ENCODE peak calls at places on chromosome 5, in six cellular contexts. One of them, this sample, is unnamed.

GRCh38 chr5:122310886-122311285 is 1.2 kb upstream of the SNCAIP start:
- DNase-seq in SJSA1: no peak
- DNase-seq in suprapubic skin: no peak
- DNase-seq in fibroblast of lung: no peak
- DNase-seq in psoas muscle: no peak
- DNase-seq in aorta: peak
- DNase-seq in this sample: no peak

GRCh38 chr5:76782444-76782843 is 36.4 kb upstream of the F2RL1 start:
- DNase-seq in fibroblast of lung: peak
- DNase-seq in suprapubic skin: no peak
- DNase-seq in psoas muscle: no peak
- DNase-seq in SJSA1: no peak
- DNase-seq in aorta: no peak
- DNase-seq in this sample: no peak

GRCh38 chr5:67010684-67011409 is 185.8 kb downstream of the CD180 start:
- DNase-seq in SJSA1: peak
- DNase-seq in suprapubic skin: no peak
- DNase-seq in fibroblast of lung: peak
- DNase-seq in aorta: peak
- DNase-seq in psoas muscle: peak
- DNase-seq in this sample: peak

GRCh38 chr5:146565764-146566163 is 49.8 kb upstream of the GPR151 start:
- DNase-seq in psoas muscle: no peak
- DNase-seq in fibroblast of lung: peak
- DNase-seq in SJSA1: peak
- DNase-seq in aorta: no peak
- DNase-seq in suprapubic skin: no peak
- DNase-seq in this sample: peak

GRCh38 chr5:83494102-83494620 is 22.6 kb downstream of the VCAN start:
- DNase-seq in aorta: no peak
- DNase-seq in SJSA1: no peak
- DNase-seq in fibroblast of lung: no peak
- DNase-seq in suprapubic skin: no peak
- DNase-seq in psoas muscle: no peak
- DNase-seq in this sample: no peak

GRCh38 chr5:178244566-178244965 is 12.0 kb upstream of the PHYKPL start:
- DNase-seq in fibroblast of lung: no peak
- DNase-seq in psoas muscle: no peak
- DNase-seq in aorta: no peak
- DNase-seq in SJSA1: no peak
- DNase-seq in suprapubic skin: no peak
- DNase-seq in this sample: peak

GRCh38 chr5:147479949-147480348 is 29.9 kb downstream of the DPYSL3 start:
- DNase-seq in suprapubic skin: no peak
- DNase-seq in aorta: no peak
- DNase-seq in fibroblast of lung: peak
- DNase-seq in psoas muscle: no peak
- DNase-seq in SJSA1: no peak
- DNase-seq in this sample: no peak

GRCh38 chr5:149911031-149911430 is 33.6 kb downstream of the PDE6A start:
- DNase-seq in fibroblast of lung: no peak
- DNase-seq in aorta: no peak
- DNase-seq in SJSA1: no peak
- DNase-seq in suprapubic skin: no peak
- DNase-seq in psoas muscle: no peak
- DNase-seq in this sample: no peak

GRCh38 chr5:600551-601541 is 11.3 kb upstream of the CEP72 start:
- DNase-seq in suprapubic skin: peak
- DNase-seq in fibroblast of lung: no peak
- DNase-seq in SJSA1: no peak
- DNase-seq in aorta: no peak
- DNase-seq in psoas muscle: no peak
- DNase-seq in this sample: no peak

GRCh38 chr5:14665110-14665822 is 748 bp downstream of the OTULIN start:
- DNase-seq in aorta: peak
- DNase-seq in suprapubic skin: no peak
- DNase-seq in SJSA1: peak
- DNase-seq in fibroblast of lung: peak
- DNase-seq in psoas muscle: peak
- DNase-seq in this sample: no peak

GRCh38 chr5:154737667-154738320 is 17.4 kb upstream of the LARP1 start:
- DNase-seq in SJSA1: peak
- DNase-seq in fibroblast of lung: peak
- DNase-seq in suprapubic skin: peak
- DNase-seq in psoas muscle: no peak
- DNase-seq in aorta: no peak
- DNase-seq in this sample: no peak

GRCh38 chr5:6252581-6252980 is 125.8 kb downstream of the MED10 start:
- DNase-seq in SJSA1: no peak
- DNase-seq in suprapubic skin: no peak
- DNase-seq in psoas muscle: no peak
- DNase-seq in aorta: no peak
- DNase-seq in fibroblast of lung: no peak
- DNase-seq in this sample: no peak

GRCh38 chr5:93592866-93593265 is 9.8 kb downstream of the NR2F1 start:
- DNase-seq in fibroblast of lung: no peak
- DNase-seq in suprapubic skin: no peak
- DNase-seq in aorta: no peak
- DNase-seq in SJSA1: no peak
- DNase-seq in psoas muscle: no peak
- DNase-seq in this sample: no peak

GRCh38 chr5:145811834-145812625 is 23.1 kb downstream of the PRELID2 start:
- DNase-seq in fibroblast of lung: peak
- DNase-seq in aorta: no peak
- DNase-seq in psoas muscle: no peak
- DNase-seq in suprapubic skin: no peak
- DNase-seq in SJSA1: no peak
- DNase-seq in this sample: no peak

GRCh38 chr5:80372780-80373179 is 35.1 kb upstream of the ZFYVE16 start:
- DNase-seq in aorta: no peak
- DNase-seq in psoas muscle: no peak
- DNase-seq in SJSA1: no peak
- DNase-seq in suprapubic skin: no peak
- DNase-seq in fibroblast of lung: no peak
- DNase-seq in this sample: no peak

GRCh38 chr5:36928947-36929346 is 52.4 kb downstream of the NIPBL start:
- DNase-seq in aorta: no peak
- DNase-seq in fibroblast of lung: peak
- DNase-seq in SJSA1: peak
- DNase-seq in psoas muscle: no peak
- DNase-seq in suprapubic skin: no peak
- DNase-seq in this sample: peak

GRCh38 chr5:158013939-158014338 is 155.0 kb upstream of the CLINT1 start:
- DNase-seq in psoas muscle: no peak
- DNase-seq in aorta: peak
- DNase-seq in SJSA1: peak
- DNase-seq in fibroblast of lung: peak
- DNase-seq in suprapubic skin: no peak
- DNase-seq in this sample: peak

GRCh38 chr5:149161026-149161687 is 19.9 kb downstream of the ABLIM3 start:
- DNase-seq in aorta: no peak
- DNase-seq in fibroblast of lung: no peak
- DNase-seq in psoas muscle: peak
- DNase-seq in suprapubic skin: no peak
- DNase-seq in SJSA1: no peak
- DNase-seq in this sample: no peak

GRCh38 chr5:79865588-79865987 is 125.5 kb downstream of the MTX3 start:
- DNase-seq in suprapubic skin: no peak
- DNase-seq in aorta: no peak
- DNase-seq in SJSA1: no peak
- DNase-seq in psoas muscle: no peak
- DNase-seq in fibroblast of lung: no peak
- DNase-seq in this sample: no peak

GRCh38 chr5:171313481-171314206 is 4.6 kb downstream of the TLX3 start:
- DNase-seq in suprapubic skin: no peak
- DNase-seq in SJSA1: no peak
- DNase-seq in psoas muscle: no peak
- DNase-seq in fibroblast of lung: no peak
- DNase-seq in aorta: no peak
- DNase-seq in this sample: no peak

GRCh38 chr5:171310816-171311697 is 2.0 kb downstream of the TLX3 start:
- DNase-seq in fibroblast of lung: no peak
- DNase-seq in suprapubic skin: peak
- DNase-seq in psoas muscle: no peak
- DNase-seq in SJSA1: peak
- DNase-seq in aorta: no peak
- DNase-seq in this sample: no peak

GRCh38 chr5:171311698-171312083 is 2.6 kb downstream of the TLX3 start:
- DNase-seq in psoas muscle: no peak
- DNase-seq in fibroblast of lung: no peak
- DNase-seq in SJSA1: no peak
- DNase-seq in aorta: no peak
- DNase-seq in suprapubic skin: peak
- DNase-seq in this sample: no peak

GRCh38 chr5:171310334-171310815 is 1.3 kb downstream of the TLX3 start:
- DNase-seq in aorta: no peak
- DNase-seq in fibroblast of lung: no peak
- DNase-seq in psoas muscle: no peak
- DNase-seq in SJSA1: no peak
- DNase-seq in suprapubic skin: peak
- DNase-seq in this sample: no peak

DNA sequence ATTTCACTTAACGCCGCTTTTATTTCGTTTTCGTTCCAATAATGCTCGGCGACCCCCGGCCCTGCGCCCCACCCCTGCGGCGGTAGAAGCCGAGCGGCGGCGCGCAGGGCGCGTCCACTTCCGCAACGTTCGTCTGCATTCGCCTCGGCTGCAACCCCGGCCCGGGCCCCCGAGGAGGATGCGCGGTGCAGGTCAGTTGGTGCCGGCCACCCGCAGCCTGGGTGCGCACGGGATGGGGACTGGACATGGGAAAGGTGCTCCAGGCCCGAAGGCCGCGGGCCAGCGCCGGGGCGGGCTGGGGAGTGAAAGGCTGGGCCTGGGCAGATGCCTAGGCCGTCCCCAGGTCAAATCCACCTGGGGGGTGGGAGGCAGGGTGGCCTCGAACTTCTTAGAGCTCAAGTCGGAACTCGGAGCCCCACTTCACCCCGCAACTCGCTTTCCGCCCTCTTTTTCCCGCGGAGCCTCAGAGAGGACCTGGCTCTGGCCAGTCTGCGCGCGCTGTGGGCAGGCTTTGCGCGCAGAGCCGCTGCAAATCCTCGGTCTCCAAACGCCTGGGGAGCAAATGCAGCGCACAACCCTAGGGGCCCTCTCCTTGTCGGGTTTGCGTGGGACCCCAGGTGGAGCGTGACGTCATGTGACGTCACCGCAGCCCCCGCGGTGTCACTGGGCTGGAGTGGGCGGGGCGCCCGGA is 3.2 kb downstream of the TLX3 start:
- DNase-seq in fibroblast of lung: no peak
- DNase-seq in aorta: no peak
- DNase-seq in SJSA1: no peak
- DNase-seq in psoas muscle: no peak
- DNase-seq in suprapubic skin: peak
- DNase-seq in this sample: no peak
- H3K4me3 ChIP-seq in fibroblast of lung: no peak
- H3K4me3 ChIP-seq in aorta: peak
- H3K4me3 ChIP-seq in SJSA1: no peak
- H3K4me3 ChIP-seq in psoas muscle: peak
- H3K4me3 ChIP-seq in suprapubic skin: peak
- H3K4me3 ChIP-seq in this sample: no peak

DNA sequence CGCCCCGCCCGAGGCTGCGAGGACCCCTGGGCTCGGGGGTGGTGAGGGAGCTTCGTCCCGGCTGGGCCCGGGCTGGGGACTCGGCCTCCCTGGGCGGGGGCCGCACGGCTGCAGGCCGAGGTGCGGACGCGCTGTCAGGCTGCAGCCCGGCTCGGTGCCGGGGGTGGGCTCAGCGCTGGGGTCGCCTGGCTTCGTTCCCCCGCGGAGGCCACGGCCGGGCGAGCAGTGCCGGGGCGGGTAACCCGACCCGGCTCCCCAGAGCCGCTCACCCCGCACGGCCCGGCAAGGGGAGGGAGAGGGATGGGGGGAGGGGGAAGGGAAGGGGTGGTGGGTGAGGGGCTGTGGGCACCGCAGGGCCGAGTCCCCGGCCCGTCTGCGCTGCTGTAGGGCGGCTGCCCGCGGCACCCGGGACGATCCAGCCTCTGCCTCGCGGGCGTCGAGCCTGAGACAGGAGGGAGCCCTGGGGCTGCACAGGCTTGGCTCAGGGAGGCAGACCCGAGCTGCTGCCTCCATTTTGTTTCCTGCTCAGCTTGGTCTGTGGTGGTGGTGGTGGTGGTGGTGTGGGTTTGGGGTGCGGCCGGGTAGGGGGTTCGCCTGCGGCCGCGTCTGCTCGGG is 962 bp upstream of the NSD1 start:
- DNase-seq in suprapubic skin: no peak
- DNase-seq in psoas muscle: peak
- DNase-seq in aorta: no peak
- DNase-seq in SJSA1: no peak
- DNase-seq in fibroblast of lung: peak
- DNase-seq in this sample: no peak
- H3K4me3 ChIP-seq in suprapubic skin: peak
- H3K4me3 ChIP-seq in psoas muscle: peak
- H3K4me3 ChIP-seq in aorta: peak
- H3K4me3 ChIP-seq in SJSA1: no peak
- H3K4me3 ChIP-seq in fibroblast of lung: no peak
- H3K4me3 ChIP-seq in this sample: no peak

GRCh38 chr5:132376694-132377641 is 7.5 kb downstream of the SLC22A5 start:
- DNase-seq in suprapubic skin: no peak
- DNase-seq in aorta: no peak
- DNase-seq in SJSA1: no peak
- DNase-seq in fibroblast of lung: no peak
- DNase-seq in psoas muscle: peak
- DNase-seq in this sample: no peak
- H3K4me3 ChIP-seq in suprapubic skin: peak
- H3K4me3 ChIP-seq in aorta: no peak
- H3K4me3 ChIP-seq in SJSA1: no peak
- H3K4me3 ChIP-seq in fibroblast of lung: no peak
- H3K4me3 ChIP-seq in psoas muscle: peak
- H3K4me3 ChIP-seq in this sample: no peak

GRCh38 chr5:10481241-10481932 is 39.7 kb downstream of the ROPN1L start:
- DNase-seq in aorta: no peak
- DNase-seq in SJSA1: no peak
- DNase-seq in suprapubic skin: no peak
- DNase-seq in psoas muscle: no peak
- DNase-seq in fibroblast of lung: no peak
- DNase-seq in this sample: no peak
- H3K4me3 ChIP-seq in aorta: no peak
- H3K4me3 ChIP-seq in SJSA1: no peak
- H3K4me3 ChIP-seq in suprapubic skin: no peak
- H3K4me3 ChIP-seq in psoas muscle: no peak
- H3K4me3 ChIP-seq in fibroblast of lung: no peak
- H3K4me3 ChIP-seq in this sample: no peak

DNA sequence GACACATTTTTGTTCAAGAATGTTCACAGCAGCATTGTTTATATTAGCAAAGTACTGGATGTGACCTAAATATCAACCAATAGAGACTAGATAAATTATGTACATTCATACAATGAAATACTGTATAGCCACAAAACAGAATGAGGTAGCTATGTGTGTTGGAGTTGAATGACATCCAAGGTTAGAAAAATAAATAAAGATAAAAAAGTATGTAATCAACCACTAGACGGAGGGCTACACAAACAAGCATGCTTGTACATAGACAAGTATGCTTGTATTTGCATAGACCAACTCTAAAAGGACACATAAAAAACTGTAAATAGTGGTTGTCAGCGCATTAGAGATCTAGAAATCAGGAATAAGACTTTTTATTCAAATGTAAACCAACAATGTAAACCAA is 3.0 kb downstream of the FEM1C start:
- DNase-seq in aorta: no peak
- DNase-seq in SJSA1: peak
- DNase-seq in fibroblast of lung: no peak
- DNase-seq in suprapubic skin: no peak
- DNase-seq in psoas muscle: no peak
- DNase-seq in this sample: no peak
- H3K4me3 ChIP-seq in aorta: peak
- H3K4me3 ChIP-seq in SJSA1: peak
- H3K4me3 ChIP-seq in fibroblast of lung: peak
- H3K4me3 ChIP-seq in suprapubic skin: peak
- H3K4me3 ChIP-seq in psoas muscle: peak
- H3K4me3 ChIP-seq in this sample: peak